ENCODE peak calls at places on chromosomes 12 and 14, in eight cellular contexts. One of them, this sample, is unnamed.
A peak's percentile ranks its signal among the peaks of the same experiment; 100 is the strongest.

GRCh38 chr12:67046062-67046461 is 223.1 kb upstream of the CAND1 start:
- DNase-seq in left ventricle myocardium inferior: no peak
- DNase-seq in A549: no peak
- DNase-seq in transverse colon: no peak
- DNase-seq in IMR-90: no peak
- DNase-seq in CD8-positive, alpha-beta memory T cell: no peak
- DNase-seq in left lung: no peak
- DNase-seq in psoas muscle: no peak
- DNase-seq in this sample: no peak

GRCh38 chr14:77565289-77566081 is 51.0 kb downstream of the SPTLC2 start:
- DNase-seq in left ventricle myocardium inferior: no peak
- DNase-seq in A549: no peak
- DNase-seq in transverse colon: no peak
- DNase-seq in IMR-90: peak; percentile 70
- DNase-seq in CD8-positive, alpha-beta memory T cell: no peak
- DNase-seq in left lung: no peak
- DNase-seq in psoas muscle: no peak
- DNase-seq in this sample: no peak

GRCh38 chr12:81083018-81083417 is 5.1 kb downstream of the ACSS3 start:
- DNase-seq in left ventricle myocardium inferior: no peak
- DNase-seq in A549: no peak
- DNase-seq in transverse colon: no peak
- DNase-seq in IMR-90: no peak
- DNase-seq in CD8-positive, alpha-beta memory T cell: no peak
- DNase-seq in left lung: no peak
- DNase-seq in psoas muscle: no peak
- DNase-seq in this sample: no peak

GRCh38 chr12:103672401-103673119 is 85.5 kb downstream of the STAB2 start:
- DNase-seq in left ventricle myocardium inferior: no peak
- DNase-seq in A549: no peak
- DNase-seq in transverse colon: peak; percentile 27
- DNase-seq in IMR-90: peak; percentile 30
- DNase-seq in CD8-positive, alpha-beta memory T cell: no peak
- DNase-seq in left lung: no peak
- DNase-seq in psoas muscle: no peak
- DNase-seq in this sample: no peak

GRCh38 chr14:47278233-47278842 is 397.1 kb downstream of the MDGA2 start:
- DNase-seq in left ventricle myocardium inferior: no peak
- DNase-seq in A549: peak; percentile 3
- DNase-seq in transverse colon: peak; percentile 41
- DNase-seq in IMR-90: no peak
- DNase-seq in CD8-positive, alpha-beta memory T cell: no peak
- DNase-seq in left lung: no peak
- DNase-seq in psoas muscle: no peak
- DNase-seq in this sample: peak; percentile 47

GRCh38 chr12:26787125-26787495 is 45.9 kb downstream of the ITPR2 start:
- DNase-seq in left ventricle myocardium inferior: no peak
- DNase-seq in A549: no peak
- DNase-seq in transverse colon: no peak
- DNase-seq in IMR-90: peak; percentile 83
- DNase-seq in CD8-positive, alpha-beta memory T cell: no peak
- DNase-seq in left lung: no peak
- DNase-seq in psoas muscle: no peak
- DNase-seq in this sample: no peak

GRCh38 chr12:66803972-66804371 is 125.1 kb upstream of the GRIP1 start:
- DNase-seq in left ventricle myocardium inferior: no peak
- DNase-seq in A549: no peak
- DNase-seq in transverse colon: no peak
- DNase-seq in IMR-90: no peak
- DNase-seq in CD8-positive, alpha-beta memory T cell: no peak
- DNase-seq in left lung: no peak
- DNase-seq in psoas muscle: no peak
- DNase-seq in this sample: no peak

GRCh38 chr12:837548-837947 is 85.2 kb downstream of the WNK1 start:
- DNase-seq in left ventricle myocardium inferior: no peak
- DNase-seq in A549: no peak
- DNase-seq in transverse colon: no peak
- DNase-seq in IMR-90: no peak
- DNase-seq in CD8-positive, alpha-beta memory T cell: no peak
- DNase-seq in left lung: no peak
- DNase-seq in psoas muscle: no peak
- DNase-seq in this sample: no peak

GRCh38 chr14:106564058-106564643 is 1037.8 kb downstream of the TMEM121 start:
- DNase-seq in left ventricle myocardium inferior: no peak
- DNase-seq in A549: peak; percentile 18
- DNase-seq in transverse colon: peak; percentile 54
- DNase-seq in IMR-90: no peak
- DNase-seq in CD8-positive, alpha-beta memory T cell: peak; percentile 45
- DNase-seq in left lung: no peak
- DNase-seq in psoas muscle: no peak
- DNase-seq in this sample: peak; percentile 68

GRCh38 chr14:70281938-70282337 is 77.5 kb downstream of the COX16 start:
- DNase-seq in left ventricle myocardium inferior: no peak
- DNase-seq in A549: no peak
- DNase-seq in transverse colon: no peak
- DNase-seq in IMR-90: no peak
- DNase-seq in CD8-positive, alpha-beta memory T cell: no peak
- DNase-seq in left lung: no peak
- DNase-seq in psoas muscle: no peak
- DNase-seq in this sample: no peak

GRCh38 chr12:50220357-50221061 is 53.3 kb upstream of the CERS5 start:
- DNase-seq in left ventricle myocardium inferior: no peak
- DNase-seq in A549: no peak
- DNase-seq in transverse colon: no peak
- DNase-seq in IMR-90: peak; percentile 72
- DNase-seq in CD8-positive, alpha-beta memory T cell: no peak
- DNase-seq in left lung: no peak
- DNase-seq in psoas muscle: no peak
- DNase-seq in this sample: no peak

GRCh38 chr14:21023817-21024667 is 819 bp downstream of the NDRG2 start:
- DNase-seq in left ventricle myocardium inferior: no peak
- DNase-seq in A549: no peak
- DNase-seq in transverse colon: peak; percentile 47
- DNase-seq in IMR-90: no peak
- DNase-seq in CD8-positive, alpha-beta memory T cell: peak; percentile 17
- DNase-seq in left lung: no peak
- DNase-seq in psoas muscle: peak; percentile 61
- DNase-seq in this sample: no peak

GRCh38 chr14:35438910-35439713 is 34.6 kb upstream of the NFKBIA start:
- DNase-seq in left ventricle myocardium inferior: no peak
- DNase-seq in A549: no peak
- DNase-seq in transverse colon: no peak
- DNase-seq in IMR-90: no peak
- DNase-seq in CD8-positive, alpha-beta memory T cell: no peak
- DNase-seq in left lung: no peak
- DNase-seq in psoas muscle: no peak
- DNase-seq in this sample: no peak

GRCh38 chr12:2301531-2302461 is 249.0 kb downstream of the CACNA1C start:
- DNase-seq in left ventricle myocardium inferior: peak; percentile 67
- DNase-seq in A549: no peak
- DNase-seq in transverse colon: no peak
- DNase-seq in IMR-90: peak; percentile 80
- DNase-seq in CD8-positive, alpha-beta memory T cell: no peak
- DNase-seq in left lung: no peak
- DNase-seq in psoas muscle: no peak
- DNase-seq in this sample: no peak

GRCh38 chr12:67590122-67590795 is 58.3 kb upstream of the DYRK2 start:
- DNase-seq in left ventricle myocardium inferior: no peak
- DNase-seq in A549: no peak
- DNase-seq in transverse colon: no peak
- DNase-seq in IMR-90: no peak
- DNase-seq in CD8-positive, alpha-beta memory T cell: peak; percentile 68
- DNase-seq in left lung: no peak
- DNase-seq in psoas muscle: no peak
- DNase-seq in this sample: no peak

GRCh38 chr14:101235042-101235871 is 326.0 kb upstream of the DIO3 start:
- DNase-seq in left ventricle myocardium inferior: peak; percentile 50
- DNase-seq in A549: peak; percentile 78
- DNase-seq in transverse colon: peak; percentile 65
- DNase-seq in IMR-90: peak; percentile 32
- DNase-seq in CD8-positive, alpha-beta memory T cell: no peak
- DNase-seq in left lung: peak; percentile 38
- DNase-seq in psoas muscle: peak; percentile 68
- DNase-seq in this sample: peak; percentile 26

GRCh38 chr12:26212988-26213387 is 17.6 kb downstream of the SSPN start:
- DNase-seq in left ventricle myocardium inferior: no peak
- DNase-seq in A549: no peak
- DNase-seq in transverse colon: no peak
- DNase-seq in IMR-90: no peak
- DNase-seq in CD8-positive, alpha-beta memory T cell: no peak
- DNase-seq in left lung: no peak
- DNase-seq in psoas muscle: no peak
- DNase-seq in this sample: no peak

GRCh38 chr14:41604793-41605534 is 1.7 kb upstream of the LRFN5 start:
- DNase-seq in left ventricle myocardium inferior: peak; percentile 48
- DNase-seq in A549: no peak
- DNase-seq in transverse colon: no peak
- DNase-seq in IMR-90: peak; percentile 86
- DNase-seq in CD8-positive, alpha-beta memory T cell: no peak
- DNase-seq in left lung: no peak
- DNase-seq in psoas muscle: peak; percentile 65
- DNase-seq in this sample: no peak

GRCh38 chr14:64725360-64725815 is 21.2 kb downstream of the PLEKHG3 start:
- DNase-seq in left ventricle myocardium inferior: peak; percentile 17
- DNase-seq in A549: no peak
- DNase-seq in transverse colon: no peak
- DNase-seq in IMR-90: no peak
- DNase-seq in CD8-positive, alpha-beta memory T cell: no peak
- DNase-seq in left lung: no peak
- DNase-seq in psoas muscle: peak; percentile 30
- DNase-seq in this sample: no peak

GRCh38 chr14:93734086-93734822 is 54.0 kb downstream of the PRIMA1 start:
- DNase-seq in left ventricle myocardium inferior: no peak
- DNase-seq in A549: no peak
- DNase-seq in transverse colon: no peak
- DNase-seq in IMR-90: no peak
- DNase-seq in CD8-positive, alpha-beta memory T cell: no peak
- DNase-seq in left lung: no peak
- DNase-seq in psoas muscle: peak; percentile 32
- DNase-seq in this sample: no peak

GRCh38 chr12:607541-608001 is 55.7 kb downstream of the NINJ2 start:
- DNase-seq in left ventricle myocardium inferior: peak; percentile 80
- DNase-seq in A549: no peak
- DNase-seq in transverse colon: no peak
- DNase-seq in IMR-90: no peak
- DNase-seq in CD8-positive, alpha-beta memory T cell: no peak
- DNase-seq in left lung: no peak
- DNase-seq in psoas muscle: peak; percentile 61
- DNase-seq in this sample: peak; percentile 68

GRCh38 chr12:1525858-1526257 is 68.5 kb downstream of the FBXL14 start:
- DNase-seq in left ventricle myocardium inferior: no peak
- DNase-seq in A549: no peak
- DNase-seq in transverse colon: no peak
- DNase-seq in IMR-90: no peak
- DNase-seq in CD8-positive, alpha-beta memory T cell: no peak
- DNase-seq in left lung: no peak
- DNase-seq in psoas muscle: no peak
- DNase-seq in this sample: no peak

GRCh38 chr12:11860026-11860425 is 210.6 kb downstream of the ETV6 start:
- DNase-seq in left ventricle myocardium inferior: no peak
- DNase-seq in A549: no peak
- DNase-seq in transverse colon: no peak
- DNase-seq in IMR-90: no peak
- DNase-seq in CD8-positive, alpha-beta memory T cell: no peak
- DNase-seq in left lung: no peak
- DNase-seq in psoas muscle: no peak
- DNase-seq in this sample: no peak

GRCh38 chr12:11856971-11857370 is 207.5 kb downstream of the ETV6 start:
- DNase-seq in left ventricle myocardium inferior: no peak
- DNase-seq in A549: no peak
- DNase-seq in transverse colon: no peak
- DNase-seq in IMR-90: no peak
- DNase-seq in CD8-positive, alpha-beta memory T cell: no peak
- DNase-seq in left lung: no peak
- DNase-seq in psoas muscle: no peak
- DNase-seq in this sample: no peak

GRCh38 chr12:11853126-11853525 is 203.7 kb downstream of the ETV6 start:
- DNase-seq in left ventricle myocardium inferior: no peak
- DNase-seq in A549: no peak
- DNase-seq in transverse colon: peak; percentile 49
- DNase-seq in IMR-90: no peak
- DNase-seq in CD8-positive, alpha-beta memory T cell: no peak
- DNase-seq in left lung: no peak
- DNase-seq in psoas muscle: no peak
- DNase-seq in this sample: no peak

GRCh38 chr12:11854011-11854499 is 204.6 kb downstream of the ETV6 start:
- DNase-seq in left ventricle myocardium inferior: no peak
- DNase-seq in A549: no peak
- DNase-seq in transverse colon: no peak
- DNase-seq in IMR-90: no peak
- DNase-seq in CD8-positive, alpha-beta memory T cell: no peak
- DNase-seq in left lung: no peak
- DNase-seq in psoas muscle: no peak
- DNase-seq in this sample: no peak

GRCh38 chr12:11855993-11856374 is 206.5 kb downstream of the ETV6 start:
- DNase-seq in left ventricle myocardium inferior: no peak
- DNase-seq in A549: no peak
- DNase-seq in transverse colon: no peak
- DNase-seq in IMR-90: no peak
- DNase-seq in CD8-positive, alpha-beta memory T cell: no peak
- DNase-seq in left lung: no peak
- DNase-seq in psoas muscle: no peak
- DNase-seq in this sample: no peak
- H3K4me3 ChIP-seq in left ventricle myocardium inferior: no peak overlapping the region
- H3K4me3 ChIP-seq in A549: no peak overlapping the region
- H3K4me3 ChIP-seq in transverse colon: no peak overlapping the region
- H3K4me3 ChIP-seq in IMR-90: no peak overlapping the region
- H3K4me3 ChIP-seq in CD8-positive, alpha-beta memory T cell: no peak overlapping the region
- H3K4me3 ChIP-seq in left lung: no peak overlapping the region
- H3K4me3 ChIP-seq in psoas muscle: no peak overlapping the region
- H3K4me3 ChIP-seq in this sample: no peak overlapping the region

GRCh38 chr12:4282103-4282891 is 8.7 kb downstream of the CCND2 start:
- DNase-seq in left ventricle myocardium inferior: no peak
- DNase-seq in A549: no peak
- DNase-seq in transverse colon: no peak
- DNase-seq in IMR-90: no peak
- DNase-seq in CD8-positive, alpha-beta memory T cell: no peak
- DNase-seq in left lung: no peak
- DNase-seq in psoas muscle: no peak
- DNase-seq in this sample: peak; percentile 32
- H3K4me1 ChIP-seq in left ventricle myocardium inferior: peaks cover 100% of the 10 kb centered on the region
- H3K4me1 ChIP-seq in A549: no peaks in the 10 kb centered on the region
- H3K4me1 ChIP-seq in transverse colon: peaks cover 66% of the 10 kb centered on the region
- H3K4me1 ChIP-seq in IMR-90: no peaks in the 10 kb centered on the region
- H3K4me1 ChIP-seq in CD8-positive, alpha-beta memory T cell: peaks cover 67% of the 10 kb centered on the region
- H3K4me1 ChIP-seq in left lung: peaks cover 20% of the 10 kb centered on the region
- H3K4me1 ChIP-seq in psoas muscle: peaks cover 11% of the 10 kb centered on the region
- H3K4me1 ChIP-seq in this sample: peaks cover 20% of the 10 kb centered on the region

GRCh38 chr12:51322452-51322851 is 1.5 kb downstream of the BIN2 start:
- DNase-seq in left ventricle myocardium inferior: no peak
- DNase-seq in A549: no peak
- DNase-seq in transverse colon: no peak
- DNase-seq in IMR-90: no peak
- DNase-seq in CD8-positive, alpha-beta memory T cell: no peak
- DNase-seq in left lung: no peak
- DNase-seq in psoas muscle: no peak
- DNase-seq in this sample: no peak
- H3K4me3 ChIP-seq in left ventricle myocardium inferior: no peak overlapping the region
- H3K4me3 ChIP-seq in A549: no peak overlapping the region
- H3K4me3 ChIP-seq in transverse colon: no peak overlapping the region
- H3K4me3 ChIP-seq in IMR-90: no peak overlapping the region
- H3K4me3 ChIP-seq in CD8-positive, alpha-beta memory T cell: peak overlapping the region; percentile 80
- H3K4me3 ChIP-seq in left lung: no peak overlapping the region
- H3K4me3 ChIP-seq in psoas muscle: peak overlapping the region; percentile 42
- H3K4me3 ChIP-seq in this sample: no peak overlapping the region

GRCh38 chr14:96442355-96442754 is 50.4 kb downstream of the AK7 start:
- DNase-seq in left ventricle myocardium inferior: no peak
- DNase-seq in A549: no peak
- DNase-seq in transverse colon: no peak
- DNase-seq in IMR-90: no peak
- DNase-seq in CD8-positive, alpha-beta memory T cell: no peak
- DNase-seq in left lung: no peak
- DNase-seq in psoas muscle: no peak
- DNase-seq in this sample: no peak

GRCh38 chr14:96445844-96446710 is 54.1 kb downstream of the AK7 start:
- DNase-seq in left ventricle myocardium inferior: no peak
- DNase-seq in A549: no peak
- DNase-seq in transverse colon: no peak
- DNase-seq in IMR-90: no peak
- DNase-seq in CD8-positive, alpha-beta memory T cell: no peak
- DNase-seq in left lung: no peak
- DNase-seq in psoas muscle: no peak
- DNase-seq in this sample: peak; percentile 79
- H3K4me1 ChIP-seq in left ventricle myocardium inferior: no peaks in the 10 kb centered on the region
- H3K4me1 ChIP-seq in A549: no peaks in the 10 kb centered on the region
- H3K4me1 ChIP-seq in transverse colon: no peaks in the 10 kb centered on the region
- H3K4me1 ChIP-seq in IMR-90: no peaks in the 10 kb centered on the region
- H3K4me1 ChIP-seq in CD8-positive, alpha-beta memory T cell: no peaks in the 10 kb centered on the region
- H3K4me1 ChIP-seq in left lung: no peaks in the 10 kb centered on the region
- H3K4me1 ChIP-seq in psoas muscle: no peaks in the 10 kb centered on the region
- H3K4me1 ChIP-seq in this sample: peaks cover 30% of the 10 kb centered on the region